ENCODE peak calls at places on chromosomes 12 and 14, in seven cellular contexts. P, E, M, Q, H, F and O are unnamed samples.

GRCh38 chr14:76754586-76754985 is 6.7 kb upstream of the VASH1 start:
- DNase-seq in P (no peak), E (no peak), M (no peak), Q (no peak), H (no peak), F (no peak), O (no peak)

GRCh38 chr12:59452259-59452658 is 143.6 kb upstream of the SLC16A7 start:
- DNase-seq in P (no peak), E (no peak), M (no peak), Q (no peak), H (no peak), F (no peak), O (peak)

GRCh38 chr12:16300222-16300621 is 22.7 kb upstream of the SLC15A5 start:
- DNase-seq in P (no peak), E (no peak), M (no peak), Q (no peak), H (no peak), F (no peak), O (no peak)

GRCh38 chr14:100393362-100393761 is 70.2 kb downstream of the SLC25A47 start:
- DNase-seq in P (no peak), E (no peak), M (no peak), Q (no peak), H (no peak), F (no peak), O (no peak)

GRCh38 chr14:88841741-88842140 is 17.3 kb downstream of the TTC8 start:
- DNase-seq in P (no peak), E (no peak), M (no peak), Q (no peak), H (no peak), F (no peak), O (no peak)

GRCh38 chr12:3032770-3033537 is 44.2 kb upstream of the TSPAN9 start:
- DNase-seq in P (no peak), E (no peak), M (no peak), Q (no peak), H (no peak), F (no peak), O (peak)

GRCh38 chr12:126493366-126494108 is 1428.3 kb downstream of the AACS start:
- DNase-seq in P (peak), E (no peak), M (no peak), Q (no peak), H (no peak), F (no peak), O (no peak)

GRCh38 chr12:64625243-64626077 is 15.2 kb downstream of the RASSF3 start:
- DNase-seq in P (peak), E (no peak), M (peak), Q (peak), H (peak), F (peak), O (peak)

GRCh38 chr12:108773798-108774788 is 42.8 kb upstream of the CORO1C start:
- DNase-seq in P (no peak), E (no peak), M (peak), Q (peak), H (peak), F (no peak), O (peak)

GRCh38 chr14:69605761-69606160 is 5.6 kb upstream of the SUSD6 start:
- DNase-seq in P (no peak), E (no peak), M (no peak), Q (no peak), H (peak), F (no peak), O (no peak)

GRCh38 chr12:6758511-6758910 is 5.6 kb upstream of the MLF2 start:
- DNase-seq in P (no peak), E (no peak), M (no peak), Q (no peak), H (no peak), F (no peak), O (no peak)

GRCh38 chr12:54419088-54419887 is at the start of gene ITGA5:
- DNase-seq in P (no peak), E (no peak), M (peak), Q (peak), H (peak), F (peak), O (peak)

GRCh38 chr12:32240833-32241232 is 134.2 kb downstream of the BICD1 start:
- DNase-seq in P (no peak), E (no peak), M (no peak), Q (no peak), H (no peak), F (no peak), O (peak)

GRCh38 chr14:100979079-100979478 is 75.6 kb upstream of the RTL1 start:
- DNase-seq in P (no peak), E (no peak), M (no peak), Q (no peak), H (no peak), F (no peak), O (no peak)

DNA sequence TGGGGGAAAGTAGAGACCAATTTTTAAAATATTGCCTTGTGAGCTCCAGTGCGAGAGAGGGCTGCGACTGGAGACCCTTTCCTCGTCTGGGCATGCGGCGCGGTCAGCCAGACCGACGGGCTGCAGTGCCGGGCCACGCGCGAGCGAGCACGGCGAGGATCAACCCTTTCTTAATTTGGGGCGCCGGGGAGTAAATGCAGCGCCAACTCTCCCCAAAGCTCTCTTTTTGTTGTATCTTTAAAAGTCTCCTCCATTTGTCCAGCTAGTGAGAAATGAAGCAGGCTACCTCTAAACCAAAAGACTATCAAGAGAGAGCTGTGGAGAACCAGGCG is 1.5 kb downstream of the SIX1 start:
- DNase-seq in P (no peak), E (no peak), M (no peak), Q (no peak), H (no peak), F (no peak), O (no peak)
- TF ChIP-seq POLR2AphosphoS5 in P (no peak), E (no peak), M (no peak), Q (no peak), H (no peak), F (no peak), O (no peak)

GRCh38 chr12:116339062-116339461 is 61.6 kb upstream of the MED13L start:
- DNase-seq in P (no peak), E (no peak), M (no peak), Q (no peak), H (no peak), F (no peak), O (no peak)

GRCh38 chr12:116337312-116337711 is 59.8 kb upstream of the MED13L start:
- DNase-seq in P (no peak), E (no peak), M (no peak), Q (no peak), H (no peak), F (no peak), O (no peak)

GRCh38 chr12:116338064-116338872 is 60.8 kb upstream of the MED13L start:
- DNase-seq in P (no peak), E (no peak), M (no peak), Q (no peak), H (no peak), F (no peak), O (no peak)

GRCh38 chr12:116333402-116333801 is 55.9 kb upstream of the MED13L start:
- DNase-seq in P (no peak), E (no peak), M (no peak), Q (no peak), H (no peak), F (no peak), O (no peak)

DNA sequence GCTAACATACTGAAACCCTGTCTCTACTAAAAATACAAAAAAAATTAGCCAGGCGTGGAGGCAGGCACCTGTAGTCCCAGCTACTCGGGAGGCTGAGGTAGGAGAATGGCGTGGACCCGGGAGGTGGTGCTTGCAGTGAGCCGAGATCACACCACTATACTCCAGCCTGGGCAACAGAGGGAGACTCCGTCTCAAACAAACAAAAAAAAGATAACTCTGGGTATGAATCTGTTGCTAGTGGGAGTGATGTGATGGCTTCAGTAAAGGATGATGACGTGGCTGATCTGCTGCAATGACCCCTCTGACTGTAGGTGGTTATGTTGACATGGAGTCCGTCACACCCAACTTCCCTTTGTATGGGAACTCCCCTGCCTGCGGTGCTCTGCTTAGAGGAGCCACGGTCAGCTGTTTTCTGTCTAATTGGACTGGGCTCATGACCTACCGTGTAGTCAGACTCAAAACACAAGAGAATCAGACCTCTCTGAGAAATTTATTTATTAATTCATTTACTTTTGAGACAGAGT is 59.1 kb upstream of the MED13L start:
- DNase-seq in P (no peak), E (peak), M (no peak), Q (no peak), H (peak), F (no peak), O (no peak)
- TF ChIP-seq POLR2AphosphoS5 in P (no peak), E (no peak), M (no peak), Q (no peak), H (no peak), F (no peak), O (no peak)

GRCh38 chr14:103695331-103696026 is 19.8 kb downstream of the XRCC3 start:
- DNase-seq in P (no peak), E (no peak), M (no peak), Q (no peak), H (no peak), F (no peak), O (no peak)

GRCh38 chr14:103697601-103698379 is 17.5 kb downstream of the XRCC3 start:
- DNase-seq in P (no peak), E (no peak), M (no peak), Q (no peak), H (no peak), F (no peak), O (no peak)

GRCh38 chr14:103697196-103697595 is 18.1 kb downstream of the XRCC3 start:
- DNase-seq in P (no peak), E (no peak), M (no peak), Q (no peak), H (no peak), F (no peak), O (no peak)

GRCh38 chr14:103696027-103696402 is 19.2 kb downstream of the XRCC3 start:
- DNase-seq in P (no peak), E (no peak), M (no peak), Q (no peak), H (no peak), F (no peak), O (no peak)

GRCh38 chr14:103696466-103697071 is 18.7 kb downstream of the XRCC3 start:
- DNase-seq in P (no peak), E (no peak), M (no peak), Q (no peak), H (peak), F (no peak), O (peak)
- TF ChIP-seq POLR2AphosphoS5 in P (no peak), E (no peak), M (no peak), Q (no peak), H (no peak), F (no peak), O (peak)

DNA sequence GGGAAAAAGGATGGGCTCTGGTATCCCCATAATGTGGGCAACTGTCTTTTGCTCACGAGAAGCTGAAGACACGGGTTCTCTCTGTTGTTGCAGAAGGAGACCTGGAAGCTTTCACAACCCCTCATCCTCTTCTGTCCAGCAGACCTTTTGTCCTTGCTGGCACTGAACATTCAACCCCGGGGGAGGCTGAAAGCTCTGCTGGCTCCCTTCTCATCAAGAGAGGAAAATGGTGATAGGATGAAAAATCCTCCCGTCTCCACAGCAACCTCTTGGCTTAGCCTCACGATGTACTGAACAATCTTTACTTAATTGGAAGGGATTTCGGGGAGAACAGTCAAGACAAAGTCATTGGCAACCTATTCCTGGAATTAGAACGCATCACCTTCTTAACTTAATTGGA is 39.0 kb downstream of the ELK3 start:
- DNase-seq in P (no peak), E (no peak), M (no peak), Q (no peak), H (no peak), F (no peak), O (no peak)
- TF ChIP-seq POLR2AphosphoS5 in P (no peak), E (no peak), M (no peak), Q (no peak), H (no peak), F (no peak), O (no peak)

DNA sequence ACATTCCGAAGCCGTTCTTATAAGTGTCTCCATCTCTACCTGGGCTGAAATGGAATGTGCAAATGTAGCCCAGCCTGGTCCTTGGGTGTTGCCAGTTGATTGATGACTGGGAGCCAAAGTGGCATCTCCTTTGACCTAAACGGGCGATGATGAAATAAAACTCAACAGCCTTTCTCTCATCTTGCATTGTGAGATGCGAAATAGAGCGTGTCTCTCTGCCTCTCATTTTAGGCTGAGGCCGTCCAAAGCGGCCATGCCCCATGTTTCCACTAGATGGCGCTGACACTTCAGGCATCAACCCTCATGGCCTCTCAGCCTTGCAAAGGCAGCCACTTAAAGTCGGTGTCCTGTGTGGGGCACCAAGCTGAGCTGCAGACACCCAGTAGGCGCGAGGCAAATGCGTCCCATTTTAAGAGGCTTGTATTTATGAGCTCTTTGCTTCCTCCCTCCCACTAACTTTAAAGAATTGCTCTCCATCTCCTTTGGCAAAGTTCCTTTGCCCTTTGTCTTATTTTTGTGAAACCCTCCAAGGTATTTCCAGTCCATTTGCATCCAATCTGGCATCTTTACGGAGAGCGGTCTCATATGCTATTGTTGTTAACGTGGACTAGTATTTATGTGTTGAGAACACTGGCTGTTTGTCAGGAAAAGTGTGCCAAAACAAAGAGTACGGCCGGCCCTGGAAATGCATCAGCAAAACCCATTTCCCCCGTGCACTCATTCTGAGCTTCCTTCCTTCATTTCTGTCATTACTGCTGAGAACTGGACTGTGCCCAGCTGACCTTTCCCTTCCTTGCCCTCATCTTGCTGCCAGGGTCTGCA is 25.0 kb downstream of the GPRC5A start:
- DNase-seq in P (no peak), E (peak), M (peak), Q (peak), H (peak), F (peak), O (peak)
- TF ChIP-seq POLR2AphosphoS5 in P (peak), E (no peak), M (no peak), Q (peak), H (no peak), F (peak), O (peak)

DNA sequence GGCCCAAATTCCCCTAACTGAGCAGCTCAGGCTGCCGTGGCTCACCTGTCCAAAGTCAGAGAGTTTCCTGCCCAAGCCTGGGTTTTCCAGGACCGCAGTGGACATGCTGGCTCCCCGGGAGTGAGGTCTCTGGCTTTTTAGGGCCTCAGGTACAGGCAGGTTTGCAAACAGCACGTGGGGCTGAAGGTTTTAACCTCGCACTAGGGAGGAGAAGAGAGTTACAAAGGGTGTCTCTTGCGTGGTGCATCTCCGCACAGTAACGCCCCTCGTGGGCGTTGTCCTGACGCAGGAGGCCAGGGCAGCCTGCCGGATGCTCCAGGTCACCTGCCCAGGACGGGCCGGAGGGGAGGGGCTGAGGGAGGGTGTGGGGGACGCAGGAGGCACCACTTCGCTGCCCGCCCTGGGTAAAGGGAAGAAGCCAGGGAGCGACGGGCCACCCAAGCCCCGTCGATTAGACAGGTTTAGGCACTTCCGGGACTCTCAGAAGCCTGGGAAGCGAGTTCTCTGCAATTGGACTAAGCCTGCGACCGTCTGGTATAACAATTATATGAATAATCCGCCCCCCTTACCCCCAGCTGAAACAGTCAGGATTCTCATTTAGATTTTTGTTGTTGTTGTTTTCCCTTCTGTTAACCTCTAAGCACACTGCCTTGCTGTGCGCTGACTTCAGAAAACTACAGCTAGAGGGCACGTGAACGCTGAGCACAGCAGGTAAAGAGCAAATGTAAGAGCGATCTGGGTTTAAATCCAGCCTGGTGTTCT is at the start of gene PAH:
- DNase-seq in P (no peak), E (no peak), M (no peak), Q (no peak), H (peak), F (no peak), O (no peak)
- TF ChIP-seq POLR2AphosphoS5 in P (no peak), E (no peak), M (no peak), Q (no peak), H (no peak), F (peak), O (no peak)

GRCh38 chr14:103546651-103547454 is 15.6 kb downstream of the BAG5 start:
- DNase-seq in P (no peak), E (peak), M (no peak), Q (peak), H (peak), F (peak), O (peak)
- TF ChIP-seq POLR2AphosphoS5 in P (no peak), E (no peak), M (peak), Q (peak), H (peak), F (no peak), O (no peak)

GRCh38 chr12:95629392-95629791 is 78.1 kb upstream of the USP44 start:
- DNase-seq in P (no peak), E (no peak), M (no peak), Q (no peak), H (no peak), F (no peak), O (no peak)

GRCh38 chr12:95633671-95634465 is 82.6 kb upstream of the USP44 start:
- DNase-seq in P (no peak), E (no peak), M (peak), Q (peak), H (peak), F (no peak), O (peak)

GRCh38 chr12:95634622-95635621 is 83.6 kb upstream of the USP44 start:
- DNase-seq in P (no peak), E (no peak), M (peak), Q (no peak), H (peak), F (no peak), O (peak)

GRCh38 chr12:95630496-95630895 is 79.2 kb upstream of the USP44 start:
- DNase-seq in P (no peak), E (no peak), M (no peak), Q (no peak), H (no peak), F (no peak), O (peak)

GRCh38 chr12:95633049-95633545 is 81.8 kb upstream of the USP44 start:
- DNase-seq in P (no peak), E (no peak), M (peak), Q (peak), H (peak), F (peak), O (peak)
- TF ChIP-seq POLR2AphosphoS5 in P (no peak), E (no peak), M (peak), Q (no peak), H (peak), F (peak), O (peak)

GRCh38 chr14:104826197-104826857 is 25.4 kb downstream of the ZBTB42 start:
- DNase-seq in P (no peak), E (peak), M (peak), Q (peak), H (peak), F (peak), O (peak)
- TF ChIP-seq POLR2AphosphoS5 in P (peak), E (no peak), M (peak), Q (peak), H (peak), F (peak), O (peak)